ENCODE peak calls at places on chromosomes 16 and 17, in eight cellular contexts. P, K, X, Q, A, Z, E and G are unnamed samples.
A peak's percentile ranks its signal among the peaks of the same experiment; 100 is the strongest.

GRCh38 chr16:75264531-75264998 is 13.1 kb upstream of the BCAR1 start:
- DNase-seq in P (peak; percentile 30), K (no peak), X (peak; percentile 69), Q (no peak), A (no peak), Z (no peak), E (peak; percentile 76), G (no peak)

GRCh38 chr17:64236827-64237403 is 26.1 kb downstream of the TEX2 start:
- DNase-seq in P (no peak), K (peak; percentile 78), X (no peak), Q (no peak), A (no peak), Z (peak; percentile 46), E (no peak), G (peak; percentile 45)

GRCh38 chr17:47611372-47612350 is 38.1 kb upstream of the KPNB1 start:
- DNase-seq in P (no peak), K (no peak), X (peak; percentile 33), Q (no peak), A (no peak), Z (peak; percentile 59), E (no peak), G (no peak)

GRCh38 chr16:10946308-10946707 is 1.9 kb downstream of the CLEC16A start:
- DNase-seq in P (peak; percentile 65), K (peak; percentile 83), X (no peak), Q (no peak), A (no peak), Z (no peak), E (no peak), G (peak; percentile 42)

GRCh38 chr17:41965694-41966375 is 760 bp upstream of the CNP start:
- DNase-seq in P (peak; percentile 93), K (peak; percentile 93), X (peak; percentile 79), Q (peak; percentile 90), A (peak; percentile 50), Z (peak; percentile 87), E (peak; percentile 54), G (peak; percentile 79)

GRCh38 chr16:70801611-70802010 is 653 bp upstream of the VAC14 start:
- DNase-seq in P (no peak), K (peak; percentile 62), X (no peak), Q (no peak), A (no peak), Z (no peak), E (no peak), G (no peak)

GRCh38 chr16:26334218-26335111 is 642.7 kb downstream of the HS3ST4 start:
- DNase-seq in P (no peak), K (no peak), X (no peak), Q (no peak), A (no peak), Z (no peak), E (no peak), G (peak; percentile 18)

GRCh38 chr17:8105957-8106398 is 12.3 kb downstream of the ALOXE3 start:
- DNase-seq in P (no peak), K (no peak), X (peak; percentile 72), Q (no peak), A (peak; percentile 31), Z (no peak), E (no peak), G (no peak)

GRCh38 chr16:88437367-88437964 is 15.6 kb upstream of the ZFPM1 start:
- DNase-seq in P (peak; percentile 79), K (peak; percentile 92), X (peak; percentile 49), Q (peak; percentile 27), A (peak; percentile 71), Z (peak; percentile 68), E (peak; percentile 95), G (peak; percentile 87)

DNA sequence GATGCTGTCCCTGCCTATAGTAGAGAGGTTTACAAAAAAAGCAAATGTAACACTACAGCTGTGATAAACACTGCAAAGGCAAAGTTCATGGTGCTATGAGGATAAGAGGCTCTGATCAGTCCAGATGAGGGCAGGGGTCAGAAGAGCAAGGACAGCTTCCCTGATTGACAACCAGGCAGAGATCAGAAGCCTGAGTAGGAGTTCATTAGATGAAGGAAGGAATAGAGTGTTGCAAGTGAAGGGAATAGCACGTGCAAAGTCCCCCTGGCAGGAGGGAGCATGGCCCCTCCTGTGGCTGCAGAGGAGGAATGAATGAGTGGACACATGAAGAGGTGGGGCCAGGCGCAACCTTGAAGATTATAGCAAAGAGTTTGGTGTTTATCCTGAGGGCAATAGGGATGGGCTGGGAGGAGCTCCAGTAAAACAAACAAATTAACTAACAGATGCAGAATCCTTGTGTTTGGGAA is 208.4 kb upstream of the IRX5 start:
- DNase-seq in P (no peak), K (no peak), X (no peak), Q (no peak), A (no peak), Z (no peak), E (no peak), G (no peak)
- TF ChIP-seq EZH2phosphoT487 in P (no peak), K (no peak), X (no peak), Q (no peak), A (no peak), Z (no peak), E (no peak), G (no peak)

DNA sequence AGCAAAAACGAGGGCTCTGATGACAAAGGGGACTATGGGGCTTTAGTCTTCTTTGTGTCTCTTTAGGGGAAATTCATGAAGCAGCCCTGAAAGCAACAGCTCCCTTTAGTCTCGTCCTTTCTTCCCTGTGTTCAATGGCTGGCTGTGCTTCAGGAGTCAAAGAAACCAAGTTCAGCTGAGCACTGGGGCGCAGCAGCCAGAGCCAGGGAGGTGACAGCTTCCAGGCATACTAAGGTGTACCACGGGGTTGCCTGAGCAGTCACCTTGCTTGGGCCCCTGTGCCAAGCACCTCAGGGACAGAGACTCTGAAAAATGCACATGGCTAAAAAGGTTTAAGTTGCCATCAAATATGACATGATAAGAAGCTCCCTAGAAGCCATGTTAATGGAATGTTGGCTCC is 14.8 kb upstream of the SREBF1 start:
- DNase-seq in P (no peak), K (no peak), X (no peak), Q (no peak), A (no peak), Z (no peak), E (no peak), G (no peak)
- H3K4me1 ChIP-seq in P (peaks cover 50% of the 10 kb centered on the region), K (peaks cover 19% of the 10 kb centered on the region), X (peaks cover 39% of the 10 kb centered on the region), Q (peaks cover 7% of the 10 kb centered on the region), A (peaks cover 23% of the 10 kb centered on the region), Z (peaks cover 24% of the 10 kb centered on the region), E (peaks cover 19% of the 10 kb centered on the region), G (peaks cover 72% of the 10 kb centered on the region)

GRCh38 chr16:85927938-85928337 is 29.0 kb downstream of the IRF8 start:
- DNase-seq in P (no peak), K (no peak), X (no peak), Q (no peak), A (no peak), Z (no peak), E (no peak), G (no peak)
- H3K4me2 ChIP-seq in P (no peak overlapping the region), K (no peak overlapping the region), X (no peak overlapping the region), Q (no peak overlapping the region), A (peak overlapping the region; percentile 31), Z (no peak overlapping the region), E (no peak overlapping the region), G (no peak overlapping the region)

GRCh38 chr17:1624650-1625049 is 4.0 kb downstream of the SLC43A2 start:
- DNase-seq in P (no peak), K (no peak), X (no peak), Q (no peak), A (no peak), Z (no peak), E (no peak), G (no peak)

GRCh38 chr17:1625053-1625452 is 3.6 kb downstream of the SLC43A2 start:
- DNase-seq in P (peak; percentile 2), K (no peak), X (no peak), Q (no peak), A (no peak), Z (no peak), E (no peak), G (no peak)

GRCh38 chr17:1627219-1627986 is 1.2 kb downstream of the SLC43A2 start:
- DNase-seq in P (peak; percentile 24), K (peak; percentile 56), X (no peak), Q (no peak), A (peak; percentile 82), Z (no peak), E (no peak), G (no peak)

GRCh38 chr17:1625507-1626080 is 3.0 kb downstream of the SLC43A2 start:
- DNase-seq in P (peak; percentile 6), K (no peak), X (no peak), Q (no peak), A (no peak), Z (no peak), E (no peak), G (no peak)

GRCh38 chr17:1626333-1626732 is 2.3 kb downstream of the SLC43A2 start:
- DNase-seq in P (peak; percentile 16), K (no peak), X (no peak), Q (no peak), A (no peak), Z (no peak), E (no peak), G (peak; percentile 73)
- TF ChIP-seq EZH2phosphoT487 in P (no peak), K (no peak), X (no peak), Q (no peak), A (no peak), Z (no peak), E (no peak), G (no peak)

GRCh38 chr17:40452921-40453378 is 9.7 kb downstream of the IGFBP4 start:
- DNase-seq in P (peak; percentile 15), K (no peak), X (peak; percentile 70), Q (no peak), A (no peak), Z (peak; percentile 45), E (no peak), G (no peak)

GRCh38 chr17:40451420-40451819 is 8.2 kb downstream of the IGFBP4 start:
- DNase-seq in P (peak; percentile 84), K (no peak), X (peak; percentile 94), Q (no peak), A (no peak), Z (no peak), E (peak; percentile 89), G (no peak)

GRCh38 chr17:40453881-40454630 is 10.8 kb downstream of the IGFBP4 start:
- DNase-seq in P (no peak), K (no peak), X (peak; percentile 77), Q (no peak), A (no peak), Z (no peak), E (no peak), G (no peak)

GRCh38 chr17:40450175-40450574 is 6.9 kb downstream of the IGFBP4 start:
- DNase-seq in P (peak; percentile 55), K (peak; percentile 85), X (peak; percentile 68), Q (peak; percentile 56), A (peak; percentile 55), Z (peak; percentile 52), E (no peak), G (peak; percentile 49)

DNA sequence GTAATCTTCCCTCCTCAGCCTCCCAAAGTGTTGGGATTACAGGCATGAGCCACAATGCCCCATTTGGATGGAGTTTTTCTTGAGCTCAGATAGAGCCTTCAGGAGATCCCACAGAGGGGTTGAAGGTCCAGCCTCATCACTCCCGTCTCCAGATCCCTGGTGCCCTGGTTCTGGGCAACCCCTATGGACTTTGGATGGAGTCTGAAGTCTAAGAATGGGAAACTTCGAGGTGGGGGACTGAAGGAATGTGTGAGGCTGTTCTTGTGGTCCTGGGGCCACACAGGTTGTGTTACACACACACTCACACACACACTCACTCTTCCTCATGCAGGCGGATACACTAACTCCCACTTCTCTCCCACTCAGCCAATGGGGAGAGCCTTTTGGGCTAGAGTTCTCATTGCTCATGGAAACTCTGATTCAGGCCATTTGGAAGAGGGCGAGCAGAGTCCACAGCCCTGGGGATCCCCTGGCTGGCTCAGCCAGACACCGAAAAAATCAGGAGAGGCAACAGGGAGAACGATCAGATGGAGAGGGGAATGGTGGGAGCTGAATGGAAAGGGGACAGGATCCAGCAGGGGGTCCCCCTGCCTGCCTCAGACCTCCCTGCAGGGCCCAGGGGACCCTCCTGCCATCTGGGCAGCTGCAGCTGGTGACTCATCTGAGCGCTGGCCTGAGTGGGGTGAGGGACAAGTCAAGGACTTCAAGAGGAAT is 9.0 kb downstream of the IGFBP4 start:
- DNase-seq in P (peak; percentile 61), K (no peak), X (peak; percentile 97), Q (no peak), A (no peak), Z (no peak), E (no peak), G (no peak)
- H3K4me1 ChIP-seq in P (peaks cover 46% of the 10 kb centered on the region), K (peaks cover under 1% of the 10 kb centered on the region), X (peaks cover 98% of the 10 kb centered on the region), Q (no peaks in the 10 kb centered on the region), A (no peaks in the 10 kb centered on the region), Z (peaks cover 24% of the 10 kb centered on the region), E (peaks cover 26% of the 10 kb centered on the region), G (peaks cover 4% of the 10 kb centered on the region)